ENCODE peak calls at places on chromosomes 11 and 22, in four cellular contexts. One of them, this sample, is unnamed. For H3K4me1 and H3K27me3, the result is how much of the 10 kb centered on the place peaks cover.

GRCh38 chr22:38028344-38029130 is 28.7 kb upstream of the PICK1 start:
- DNase-seq in uterus: no peak
- DNase-seq in neuronal stem cell: no peak
- DNase-seq in fibroblast of lung: no peak
- DNase-seq in this sample: no peak

GRCh38 chr11:46133119-46133518 is 11.9 kb upstream of the PHF21A start:
- DNase-seq in uterus: no peak
- DNase-seq in neuronal stem cell: no peak
- DNase-seq in fibroblast of lung: no peak
- DNase-seq in this sample: no peak

GRCh38 chr11:35641206-35641885 is 21.2 kb upstream of the TRIM44 start:
- DNase-seq in uterus: no peak
- DNase-seq in neuronal stem cell: no peak
- DNase-seq in fibroblast of lung: peak
- DNase-seq in this sample: no peak

GRCh38 chr11:26187639-26188038 is 144.3 kb upstream of the ANO3 start:
- DNase-seq in uterus: no peak
- DNase-seq in neuronal stem cell: no peak
- DNase-seq in fibroblast of lung: peak
- DNase-seq in this sample: no peak

GRCh38 chr22:25564979-25565677 is 653 bp downstream of the GRK3 start:
- DNase-seq in uterus: peak
- DNase-seq in neuronal stem cell: no peak
- DNase-seq in fibroblast of lung: peak
- DNase-seq in this sample: peak

GRCh38 chr11:77211594-77212251 is 83.7 kb downstream of the MYO7A start:
- DNase-seq in uterus: no peak
- DNase-seq in neuronal stem cell: no peak
- DNase-seq in fibroblast of lung: no peak
- DNase-seq in this sample: peak

GRCh38 chr11:65489061-65489705 is 9.7 kb upstream of the MALAT1 start:
- DNase-seq in uterus: peak
- DNase-seq in neuronal stem cell: peak
- DNase-seq in fibroblast of lung: peak
- DNase-seq in this sample: peak

GRCh38 chr11:12674936-12675696 is 895 bp downstream of the TEAD1 start:
- DNase-seq in uterus: peak
- DNase-seq in neuronal stem cell: no peak
- DNase-seq in fibroblast of lung: no peak
- DNase-seq in this sample: peak

GRCh38 chr11:25702417-25702816 is 629.5 kb upstream of the ANO3 start:
- DNase-seq in uterus: no peak
- DNase-seq in neuronal stem cell: no peak
- DNase-seq in fibroblast of lung: peak
- DNase-seq in this sample: no peak

GRCh38 chr11:59115556-59115955 is 8.5 kb downstream of the FAM111B start:
- DNase-seq in uterus: no peak
- DNase-seq in neuronal stem cell: no peak
- DNase-seq in fibroblast of lung: no peak
- DNase-seq in this sample: no peak

GRCh38 chr11:72308226-72309073 is 64.5 kb upstream of the PHOX2A start:
- DNase-seq in uterus: peak
- DNase-seq in neuronal stem cell: no peak
- DNase-seq in fibroblast of lung: peak
- DNase-seq in this sample: no peak

GRCh38 chr11:120929664-120930154 is 94.2 kb upstream of the TBCEL start:
- DNase-seq in uterus: no peak
- DNase-seq in neuronal stem cell: peak
- DNase-seq in fibroblast of lung: peak
- DNase-seq in this sample: no peak

GRCh38 chr11:116595305-116595880 is 177.4 kb downstream of the BUD13 start:
- DNase-seq in uterus: no peak
- DNase-seq in neuronal stem cell: no peak
- DNase-seq in fibroblast of lung: no peak
- DNase-seq in this sample: peak

GRCh38 chr11:76246271-76246933 is 40.1 kb upstream of the WNT11 start:
- DNase-seq in uterus: no peak
- DNase-seq in neuronal stem cell: no peak
- DNase-seq in fibroblast of lung: no peak
- DNase-seq in this sample: peak

GRCh38 chr11:80163011-80163410 is 722.2 kb upstream of the TENM4 start:
- DNase-seq in uterus: no peak
- DNase-seq in neuronal stem cell: no peak
- DNase-seq in fibroblast of lung: peak
- DNase-seq in this sample: no peak

GRCh38 chr11:35764414-35764813 is 101.8 kb downstream of the TRIM44 start:
- DNase-seq in uterus: no peak
- DNase-seq in neuronal stem cell: no peak
- DNase-seq in fibroblast of lung: no peak
- DNase-seq in this sample: no peak

GRCh38 chr11:25769287-25769686 is 562.6 kb upstream of the ANO3 start:
- DNase-seq in uterus: no peak
- DNase-seq in neuronal stem cell: no peak
- DNase-seq in fibroblast of lung: peak
- DNase-seq in this sample: no peak

GRCh38 chr22:20567371-20567847 is 60.0 kb downstream of the MED15 start:
- DNase-seq in uterus: no peak
- DNase-seq in neuronal stem cell: no peak
- DNase-seq in fibroblast of lung: peak
- DNase-seq in this sample: no peak

GRCh38 chr11:86800076-86800955 is at the start of gene PRSS23:
- DNase-seq in uterus: peak
- DNase-seq in neuronal stem cell: peak
- DNase-seq in fibroblast of lung: peak
- DNase-seq in this sample: peak

GRCh38 chr11:135074397-135074998 is 662.5 kb upstream of the B3GAT1 start:
- DNase-seq in uterus: no peak
- DNase-seq in neuronal stem cell: no peak
- DNase-seq in fibroblast of lung: peak
- DNase-seq in this sample: no peak

GRCh38 chr11:44839458-44840084 is 111.1 kb downstream of the TP53I11 start:
- DNase-seq in uterus: no peak
- DNase-seq in neuronal stem cell: no peak
- DNase-seq in fibroblast of lung: no peak
- DNase-seq in this sample: no peak

GRCh38 chr22:43886231-43886630 is 5.6 kb downstream of the PNPLA5 start:
- DNase-seq in uterus: no peak
- DNase-seq in neuronal stem cell: no peak
- DNase-seq in fibroblast of lung: no peak
- DNase-seq in this sample: peak

GRCh38 chr11:119378851-119379465 is 2.5 kb downstream of the USP2 start:
- DNase-seq in uterus: no peak
- DNase-seq in neuronal stem cell: no peak
- DNase-seq in fibroblast of lung: no peak
- DNase-seq in this sample: no peak

GRCh38 chr11:978781-979180 is 53.1 kb downstream of the AP2A2 start:
- DNase-seq in uterus: no peak
- DNase-seq in neuronal stem cell: no peak
- DNase-seq in fibroblast of lung: no peak
- DNase-seq in this sample: no peak

GRCh38 chr11:117749541-117749910 is 47.5 kb downstream of the DSCAML1 start:
- DNase-seq in uterus: no peak
- DNase-seq in neuronal stem cell: no peak
- DNase-seq in fibroblast of lung: no peak
- DNase-seq in this sample: no peak

GRCh38 chr11:47001666-47002285 is 65.2 kb downstream of the CSTPP1 start:
- DNase-seq in uterus: no peak
- DNase-seq in neuronal stem cell: no peak
- DNase-seq in fibroblast of lung: peak
- DNase-seq in this sample: no peak

GRCh38 chr11:61004841-61005240 is 33.4 kb downstream of the CD6 start:
- DNase-seq in uterus: no peak
- DNase-seq in neuronal stem cell: no peak
- DNase-seq in fibroblast of lung: peak
- DNase-seq in this sample: no peak

GRCh38 chr22:18058770-18059169 is 19.0 kb upstream of the PEX26 start:
- DNase-seq in uterus: no peak
- DNase-seq in neuronal stem cell: no peak
- DNase-seq in fibroblast of lung: no peak
- DNase-seq in this sample: no peak
- H3K4me1 ChIP-seq in uterus: under half
- H3K4me1 ChIP-seq in neuronal stem cell: under half
- H3K4me1 ChIP-seq in fibroblast of lung: under half
- H3K4me1 ChIP-seq in this sample: under half

GRCh38 chr11:67376022-67376386 is 2.6 kb upstream of the CLCF1 start:
- DNase-seq in uterus: no peak
- DNase-seq in neuronal stem cell: no peak
- DNase-seq in fibroblast of lung: no peak
- DNase-seq in this sample: no peak

GRCh38 chr11:67376873-67377808 is 3.7 kb upstream of the CLCF1 start:
- DNase-seq in uterus: peak
- DNase-seq in neuronal stem cell: no peak
- DNase-seq in fibroblast of lung: no peak
- DNase-seq in this sample: peak

GRCh38 chr11:67375320-67376021 is 2.1 kb upstream of the CLCF1 start:
- DNase-seq in uterus: peak
- DNase-seq in neuronal stem cell: no peak
- DNase-seq in fibroblast of lung: no peak
- DNase-seq in this sample: no peak

GRCh38 chr11:67374571-67375276 is 1.3 kb upstream of the CLCF1 start:
- DNase-seq in uterus: peak
- DNase-seq in neuronal stem cell: no peak
- DNase-seq in fibroblast of lung: peak
- DNase-seq in this sample: peak

DNA sequence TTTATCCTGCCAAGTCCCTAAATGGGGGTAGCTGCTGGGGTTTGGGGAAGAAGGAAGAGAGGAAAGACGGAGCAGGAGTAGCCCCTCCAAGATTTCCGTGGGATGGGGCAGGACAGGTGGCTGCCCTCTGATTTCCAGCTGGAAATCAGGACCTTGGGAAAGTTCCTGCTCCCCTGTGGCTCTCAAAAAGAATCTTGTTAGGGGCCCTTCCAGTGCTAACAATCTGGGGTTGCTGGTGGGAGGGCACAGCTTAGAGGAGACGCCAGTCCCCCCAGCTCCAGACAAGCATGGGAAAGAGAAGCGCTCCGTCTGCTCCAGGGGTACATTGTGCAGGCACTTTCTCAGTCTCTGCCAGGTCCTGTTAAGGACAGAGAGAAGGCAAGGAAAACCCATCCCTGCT is 3.0 kb upstream of the CLCF1 start:
- DNase-seq in uterus: no peak
- DNase-seq in neuronal stem cell: no peak
- DNase-seq in fibroblast of lung: no peak
- DNase-seq in this sample: no peak
- H3K27me3 ChIP-seq in uterus: under half
- H3K27me3 ChIP-seq in neuronal stem cell: under half
- H3K27me3 ChIP-seq in fibroblast of lung: under half
- H3K27me3 ChIP-seq in this sample: under half

DNA sequence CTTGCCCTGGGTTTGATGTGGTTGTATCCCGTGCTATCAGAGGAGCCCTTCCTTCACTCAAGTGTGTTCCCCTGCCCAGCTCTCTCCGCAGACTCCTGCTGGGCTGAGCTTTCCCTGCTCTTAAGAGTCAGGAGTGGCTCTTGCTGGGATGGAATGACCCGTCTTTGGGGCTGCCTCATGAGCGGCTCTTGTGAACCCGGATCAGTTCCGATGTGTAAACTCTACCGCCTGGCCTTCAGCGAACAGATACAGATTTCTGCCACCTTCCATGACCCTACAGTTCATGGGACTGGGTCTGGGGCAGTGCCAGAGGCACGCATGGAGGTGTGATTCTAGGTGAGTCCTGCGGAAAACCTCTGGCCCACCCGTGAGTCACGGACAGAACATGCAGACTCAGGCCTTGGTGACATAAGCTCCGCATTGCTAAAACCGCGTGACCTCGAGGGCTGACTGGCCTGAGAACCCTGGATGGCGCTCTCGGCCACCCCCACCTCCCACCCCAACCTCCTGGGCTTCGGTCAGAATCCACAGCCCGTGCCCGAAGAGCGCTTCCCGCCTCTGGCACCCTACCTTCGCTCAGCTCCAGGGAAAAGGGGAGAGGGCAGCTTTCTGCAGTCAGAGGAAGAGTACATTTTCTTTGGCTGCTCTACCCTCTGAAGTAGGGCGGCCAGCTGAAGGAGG is 1.3 kb upstream of the ZBTB16 start:
- DNase-seq in uterus: no peak
- DNase-seq in neuronal stem cell: peak
- DNase-seq in fibroblast of lung: no peak
- DNase-seq in this sample: peak
- H3K27ac ChIP-seq in uterus: peak
- H3K27ac ChIP-seq in neuronal stem cell: peak
- H3K27ac ChIP-seq in fibroblast of lung: no peak
- H3K27ac ChIP-seq in this sample: peak

DNA sequence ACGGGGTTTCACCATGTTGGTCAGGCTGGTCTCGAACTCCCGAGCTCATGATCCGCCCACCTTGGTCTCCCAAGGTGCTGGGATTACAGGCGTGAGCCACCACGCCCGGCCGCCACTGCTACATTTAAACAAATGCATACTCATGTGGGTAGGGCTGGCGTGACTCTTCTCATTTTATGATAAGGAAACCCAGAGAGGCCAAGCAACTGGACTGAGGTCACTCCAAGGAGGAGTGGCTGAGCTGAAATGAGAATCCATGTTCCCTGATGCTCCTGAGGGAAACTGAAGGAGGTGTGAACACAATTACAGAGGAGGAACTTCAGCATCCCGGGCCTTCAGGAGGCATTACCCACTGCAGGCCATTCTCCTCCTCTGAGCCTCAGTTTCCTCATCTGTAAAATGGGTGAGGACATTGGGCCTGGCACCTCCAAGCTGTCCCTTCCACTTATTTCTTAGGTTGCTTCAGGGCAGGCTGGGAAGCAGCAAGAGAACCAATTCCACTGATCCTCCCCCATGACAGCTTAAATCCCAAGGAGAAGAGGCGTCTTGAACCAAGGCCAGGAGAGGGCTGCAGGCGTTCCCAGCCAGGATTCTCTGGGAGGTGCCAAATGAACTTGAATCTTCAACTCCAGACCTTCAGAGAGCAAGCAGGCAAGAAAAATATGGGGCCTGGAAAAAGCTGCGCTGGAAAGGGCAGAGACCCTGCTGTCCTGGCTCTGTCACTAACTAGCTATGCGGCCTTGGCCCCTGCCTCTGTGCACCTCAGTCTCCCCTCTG is 2.9 kb downstream of the TST start:
- DNase-seq in uterus: peak
- DNase-seq in neuronal stem cell: no peak
- DNase-seq in fibroblast of lung: no peak
- DNase-seq in this sample: no peak
- H3K4me1 ChIP-seq in uterus: under half
- H3K4me1 ChIP-seq in neuronal stem cell: under half
- H3K4me1 ChIP-seq in fibroblast of lung: under half
- H3K4me1 ChIP-seq in this sample: under half